ENCODE peak calls at places on chromosomes 2 and 18, in five cellular contexts. One of them, this sample, is unnamed.

GRCh38 chr2:158894078-158894477 is 74.4 kb upstream of the TANC1 start:
- DNase-seq in M059J: peak
- DNase-seq in tibial artery: no peak
- DNase-seq in NT2/D1: no peak
- DNase-seq in activated T-helper 1 cell treated with anti-CD3 and anti-CD28 coated beads, Interleukin-12 subunit alpha, Interleukin-12 subunit beta, Interleukin-2, Interleukin-4 antibody, amounts not matched to agents 30 ng/mL and 10 ng/mL and 1 ng/mL, durations not matched to agents 14 hours and 24 hours and 36 hours: no peak
- DNase-seq in this sample: no peak

GRCh38 chr18:59593291-59593717 is 103.9 kb downstream of the CCBE1 start:
- DNase-seq in M059J: no peak
- DNase-seq in tibial artery: no peak
- DNase-seq in NT2/D1: no peak
- DNase-seq in activated T-helper 1 cell treated with anti-CD3 and anti-CD28 coated beads, Interleukin-12 subunit alpha, Interleukin-12 subunit beta, Interleukin-2, Interleukin-4 antibody, amounts not matched to agents 30 ng/mL and 10 ng/mL and 1 ng/mL, durations not matched to agents 14 hours and 24 hours and 36 hours: no peak
- DNase-seq in this sample: no peak

GRCh38 chr2:179751184-179751809 is 110.1 kb downstream of the ZNF385B start:
- DNase-seq in M059J: peak
- DNase-seq in tibial artery: no peak
- DNase-seq in NT2/D1: no peak
- DNase-seq in activated T-helper 1 cell treated with anti-CD3 and anti-CD28 coated beads, Interleukin-12 subunit alpha, Interleukin-12 subunit beta, Interleukin-2, Interleukin-4 antibody, amounts not matched to agents 30 ng/mL and 10 ng/mL and 1 ng/mL, durations not matched to agents 14 hours and 24 hours and 36 hours: no peak
- DNase-seq in this sample: no peak

GRCh38 chr2:42196403-42197267 is 27.5 kb downstream of the EML4 start:
- DNase-seq in M059J: peak
- DNase-seq in tibial artery: peak
- DNase-seq in NT2/D1: peak
- DNase-seq in activated T-helper 1 cell treated with anti-CD3 and anti-CD28 coated beads, Interleukin-12 subunit alpha, Interleukin-12 subunit beta, Interleukin-2, Interleukin-4 antibody, amounts not matched to agents 30 ng/mL and 10 ng/mL and 1 ng/mL, durations not matched to agents 14 hours and 24 hours and 36 hours: peak
- DNase-seq in this sample: peak

GRCh38 chr2:197297262-197297661 is 13.3 kb downstream of the ANKRD44 start:
- DNase-seq in M059J: no peak
- DNase-seq in tibial artery: no peak
- DNase-seq in NT2/D1: no peak
- DNase-seq in activated T-helper 1 cell treated with anti-CD3 and anti-CD28 coated beads, Interleukin-12 subunit alpha, Interleukin-12 subunit beta, Interleukin-2, Interleukin-4 antibody, amounts not matched to agents 30 ng/mL and 10 ng/mL and 1 ng/mL, durations not matched to agents 14 hours and 24 hours and 36 hours: no peak
- DNase-seq in this sample: no peak

GRCh38 chr18:379665-380356 is 112.0 kb upstream of the THOC1 start:
- DNase-seq in M059J: no peak
- DNase-seq in tibial artery: peak
- DNase-seq in NT2/D1: no peak
- DNase-seq in activated T-helper 1 cell treated with anti-CD3 and anti-CD28 coated beads, Interleukin-12 subunit alpha, Interleukin-12 subunit beta, Interleukin-2, Interleukin-4 antibody, amounts not matched to agents 30 ng/mL and 10 ng/mL and 1 ng/mL, durations not matched to agents 14 hours and 24 hours and 36 hours: no peak
- DNase-seq in this sample: no peak

GRCh38 chr18:57801379-57802165 is 1.5 kb downstream of the ATP8B1 start:
- DNase-seq in M059J: peak
- DNase-seq in tibial artery: no peak
- DNase-seq in NT2/D1: no peak
- DNase-seq in activated T-helper 1 cell treated with anti-CD3 and anti-CD28 coated beads, Interleukin-12 subunit alpha, Interleukin-12 subunit beta, Interleukin-2, Interleukin-4 antibody, amounts not matched to agents 30 ng/mL and 10 ng/mL and 1 ng/mL, durations not matched to agents 14 hours and 24 hours and 36 hours: no peak
- DNase-seq in this sample: no peak

GRCh38 chr2:151111599-151112278 is 149.9 kb downstream of the RBM43 start:
- DNase-seq in M059J: peak
- DNase-seq in tibial artery: no peak
- DNase-seq in NT2/D1: peak
- DNase-seq in activated T-helper 1 cell treated with anti-CD3 and anti-CD28 coated beads, Interleukin-12 subunit alpha, Interleukin-12 subunit beta, Interleukin-2, Interleukin-4 antibody, amounts not matched to agents 30 ng/mL and 10 ng/mL and 1 ng/mL, durations not matched to agents 14 hours and 24 hours and 36 hours: no peak
- DNase-seq in this sample: peak

GRCh38 chr2:147033046-147033445 is 811.8 kb upstream of the ACVR2A start:
- DNase-seq in M059J: peak
- DNase-seq in tibial artery: no peak
- DNase-seq in NT2/D1: no peak
- DNase-seq in activated T-helper 1 cell treated with anti-CD3 and anti-CD28 coated beads, Interleukin-12 subunit alpha, Interleukin-12 subunit beta, Interleukin-2, Interleukin-4 antibody, amounts not matched to agents 30 ng/mL and 10 ng/mL and 1 ng/mL, durations not matched to agents 14 hours and 24 hours and 36 hours: no peak
- DNase-seq in this sample: no peak

GRCh38 chr2:32379352-32379751 is 22.5 kb downstream of the BIRC6 start:
- DNase-seq in M059J: no peak
- DNase-seq in tibial artery: no peak
- DNase-seq in NT2/D1: no peak
- DNase-seq in activated T-helper 1 cell treated with anti-CD3 and anti-CD28 coated beads, Interleukin-12 subunit alpha, Interleukin-12 subunit beta, Interleukin-2, Interleukin-4 antibody, amounts not matched to agents 30 ng/mL and 10 ng/mL and 1 ng/mL, durations not matched to agents 14 hours and 24 hours and 36 hours: no peak
- DNase-seq in this sample: no peak

GRCh38 chr2:174344716-174345472 is 10.1 kb downstream of the SP9 start:
- DNase-seq in M059J: peak
- DNase-seq in tibial artery: no peak
- DNase-seq in NT2/D1: no peak
- DNase-seq in activated T-helper 1 cell treated with anti-CD3 and anti-CD28 coated beads, Interleukin-12 subunit alpha, Interleukin-12 subunit beta, Interleukin-2, Interleukin-4 antibody, amounts not matched to agents 30 ng/mL and 10 ng/mL and 1 ng/mL, durations not matched to agents 14 hours and 24 hours and 36 hours: no peak
- DNase-seq in this sample: no peak